ENCODE peak calls at places on chromosomes 12 and 14, in seven cellular contexts. F is astrocyte of the hippocampus, I is foreskin fibroblast, Z is colonic mucosa, H is activated gamma-delta T cell, S is fibroblast of the aortic adventitia, L is SW480. D is an unnamed sample.

GRCh38 chr12:93939641-93940040 is 208.7 kb upstream of the PLXNC1 start:
- DNase-seq in S (peak), Z (no peak), F (no peak), H (no peak), I (peak), L (no peak), D (no peak)

GRCh38 chr12:94560416-94561221 is 89.7 kb downstream of the TMCC3 start:
- DNase-seq in F (peak), H (no peak), L (peak), I (no peak), S (no peak), Z (peak), D (no peak)

GRCh38 chr14:72217164-72217563 is 284.9 kb downstream of the RGS6 start:
- DNase-seq in L (no peak), I (no peak), S (no peak), Z (no peak), F (peak), H (no peak), D (no peak)

GRCh38 chr12:51218607-51219161 is 822 bp upstream of the POU6F1 start:
- DNase-seq in L (peak), I (no peak), S (no peak), F (peak), Z (peak), H (no peak), D (no peak)

GRCh38 chr14:33799705-33800269 is 151.1 kb downstream of the EGLN3 start:
- DNase-seq in L (no peak), I (no peak), S (no peak), H (no peak), Z (no peak), F (no peak), D (no peak)

GRCh38 chr12:11576104-11576503 is 73.4 kb upstream of the ETV6 start:
- DNase-seq in I (peak), L (no peak), H (no peak), Z (peak), S (peak), F (peak), D (no peak)

GRCh38 chr14:56202256-56202655 is 84.0 kb downstream of the PELI2 start:
- DNase-seq in Z (no peak), L (no peak), F (no peak), H (no peak), I (no peak), S (no peak), D (no peak)

GRCh38 chr12:49683604-49684309 is 23.4 kb downstream of the FMNL3 start:
- DNase-seq in Z (no peak), L (no peak), F (no peak), S (no peak), H (no peak), I (no peak), D (no peak)

GRCh38 chr14:81415781-81416180 is 15.7 kb upstream of the STON2 start:
- DNase-seq in L (no peak), S (no peak), H (no peak), Z (peak), I (no peak), F (no peak), D (no peak)

GRCh38 chr14:68552597-68552996 is 240.3 kb downstream of the ZFP36L1 start:
- DNase-seq in F (no peak), I (peak), L (peak), S (peak), Z (no peak), H (no peak), D (no peak)

GRCh38 chr12:96806272-96806671 is 100.8 kb upstream of the NEDD1 start:
- DNase-seq in H (no peak), I (no peak), Z (no peak), F (no peak), S (no peak), L (no peak), D (no peak)

GRCh38 chr14:86464386-86464785 is 934.4 kb downstream of the FLRT2 start:
- DNase-seq in L (no peak), S (no peak), H (no peak), Z (no peak), I (no peak), F (no peak), D (no peak)

GRCh38 chr12:110721570-110721969 is 21.1 kb downstream of the PPP1CC start:
- DNase-seq in L (no peak), Z (no peak), F (no peak), H (no peak), S (no peak), I (no peak), D (no peak)

GRCh38 chr14:101480747-101481530 is 80.4 kb upstream of the DIO3 start:
- DNase-seq in H (no peak), S (peak), I (no peak), F (peak), Z (peak), L (no peak), D (no peak)

GRCh38 chr12:13478650-13479181 is 282.2 kb downstream of the EMP1 start:
- DNase-seq in H (no peak), L (no peak), I (no peak), S (no peak), F (no peak), Z (no peak), D (no peak)

GRCh38 chr12:110058875-110059615 is 10.7 kb upstream of the C12orf76 start:
- DNase-seq in H (no peak), S (no peak), F (no peak), Z (no peak), L (no peak), I (no peak), D (no peak)

GRCh38 chr14:92877757-92878431 is 45.1 kb upstream of the CHGA start:
- DNase-seq in F (peak), S (peak), Z (no peak), I (no peak), H (no peak), L (no peak), D (no peak)

GRCh38 chr12:7638064-7638763 is 27.5 kb downstream of the APOBEC1 start:
- DNase-seq in L (peak), H (no peak), Z (no peak), F (peak), I (no peak), S (no peak), D (no peak)

GRCh38 chr12:1993341-1993740 is 10.9 kb downstream of the DCP1B start:
- DNase-seq in H (no peak), F (peak), Z (no peak), S (peak), L (peak), I (peak), D (no peak)

D was measured in CD4-positive, alpha-beta T cell.